ENCODE peak calls at places on chromosomes 16 and 17, in nine cellular contexts. E, Z, G, H, X, T, R, V and N are unnamed samples.

GRCh38 chr16:73068546-73069401 is 20.8 kb upstream of the ZFHX3 start:
- DNase-seq in E (no peak), Z (no peak), G (no peak), H (no peak), X (peak; percentile 62), T (no peak), R (peak; percentile 57), V (peak; percentile 77), N (peak; percentile 93)

GRCh38 chr17:59296190-59296589 is 35.3 kb upstream of the YPEL2 start:
- DNase-seq in E (no peak), Z (no peak), G (no peak), H (no peak), X (no peak), T (no peak), R (no peak), V (no peak), N (peak; percentile 34)

GRCh38 chr16:28291651-28292626 is at the start of gene SBK1:
- DNase-seq in E (peak; percentile 92), Z (peak; percentile 74), G (peak; percentile 32), H (no peak), X (peak; percentile 60), T (peak; percentile 87), R (peak; percentile 84), V (peak; percentile 76), N (peak; percentile 56)

GRCh38 chr16:81241706-81242105 is 3.2 kb downstream of the BCO1 start:
- DNase-seq in E (no peak), Z (no peak), G (no peak), H (no peak), X (no peak), T (no peak), R (no peak), V (no peak), N (no peak)

GRCh38 chr17:13996758-13997157 is 72.5 kb upstream of the COX10 start:
- DNase-seq in E (no peak), Z (no peak), G (no peak), H (no peak), X (no peak), T (no peak), R (no peak), V (no peak), N (no peak)

GRCh38 chr16:49739381-49739780 is 116.5 kb downstream of the ZNF423 start:
- DNase-seq in E (peak; percentile 15), Z (no peak), G (no peak), H (no peak), X (no peak), T (no peak), R (no peak), V (no peak), N (no peak)

GRCh38 chr16:4209657-4210056 is 32.2 kb downstream of the SRL start:
- DNase-seq in E (no peak), Z (no peak), G (no peak), H (no peak), X (no peak), T (no peak), R (no peak), V (no peak), N (no peak)

GRCh38 chr17:74190154-74190553 is 13.3 kb upstream of the RPL38 start:
- DNase-seq in E (peak; percentile 89), Z (no peak), G (no peak), H (no peak), X (no peak), T (no peak), R (no peak), V (peak; percentile 44), N (no peak)

GRCh38 chr16:89370601-89371000 is 119.8 kb downstream of the ANKRD11 start:
- DNase-seq in E (no peak), Z (no peak), G (no peak), H (no peak), X (no peak), T (no peak), R (no peak), V (no peak), N (no peak)

GRCh38 chr16:88068476-88069396 is 117.5 kb downstream of the BANP start:
- DNase-seq in E (no peak), Z (no peak), G (no peak), H (no peak), X (no peak), T (no peak), R (no peak), V (no peak), N (no peak)

GRCh38 chr16:66004706-66005105 is 361.8 kb upstream of the CDH5 start:
- DNase-seq in E (no peak), Z (no peak), G (no peak), H (no peak), X (peak; percentile 33), T (no peak), R (no peak), V (no peak), N (no peak)

GRCh38 chr16:10606607-10607006 is 26.2 kb upstream of the EMP2 start:
- DNase-seq in E (no peak), Z (no peak), G (no peak), H (no peak), X (no peak), T (no peak), R (no peak), V (no peak), N (no peak)

GRCh38 chr17:36532435-36532975 is 2.2 kb downstream of the MYO19 start:
- DNase-seq in E (no peak), Z (no peak), G (no peak), H (no peak), X (no peak), T (no peak), R (no peak), V (no peak), N (no peak)

DNA sequence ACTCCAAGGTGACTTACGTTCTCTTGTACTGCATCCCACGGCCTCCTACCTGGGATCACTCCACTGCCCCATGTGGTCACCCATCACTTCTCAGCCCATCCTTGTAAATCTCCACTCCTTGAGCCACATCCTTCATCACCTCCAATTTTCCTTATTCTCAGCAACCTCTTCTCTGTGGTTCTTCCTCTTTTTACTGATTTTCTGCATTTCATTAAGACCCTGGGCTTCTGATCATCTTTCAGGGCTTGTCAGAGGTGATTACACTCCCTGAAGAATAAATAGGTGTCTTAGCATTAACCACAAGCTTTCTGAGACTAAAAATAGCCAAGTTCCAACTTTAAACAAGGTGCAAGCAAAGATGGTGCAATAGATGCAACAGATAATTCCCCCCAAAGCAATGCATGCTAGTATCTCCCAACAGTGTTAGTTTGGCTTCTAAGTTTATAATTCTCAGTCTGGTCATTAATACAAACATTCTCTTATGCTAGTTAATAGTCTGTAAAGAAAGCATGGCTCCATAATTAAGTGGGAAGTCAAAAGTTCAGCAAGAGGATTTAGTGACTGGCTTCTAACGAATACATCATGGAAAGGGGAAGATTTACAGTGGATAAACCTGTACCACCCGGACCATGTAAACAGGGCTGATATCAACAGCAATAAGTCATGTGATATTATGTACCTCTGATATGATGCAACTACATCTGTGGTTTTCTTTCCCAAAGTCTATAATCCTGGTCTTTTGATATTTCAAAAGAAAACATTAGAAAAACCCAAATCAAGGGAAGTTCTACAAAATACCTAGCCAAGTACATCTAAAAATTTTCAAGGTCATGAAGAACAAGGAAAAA is 47.4 kb upstream of the FOXJ1 start:
- DNase-seq in E (no peak), Z (no peak), G (no peak), H (no peak), X (no peak), T (no peak), R (no peak), V (no peak), N (no peak)
- H3K4me1 ChIP-seq in E (no peaks in the 10 kb centered on the region), Z (no peaks in the 10 kb centered on the region), G (peaks cover 2% of the 10 kb centered on the region), H (no peaks in the 10 kb centered on the region), X (no peaks in the 10 kb centered on the region), T (no peaks in the 10 kb centered on the region), R (no peaks in the 10 kb centered on the region), V (peaks cover 3% of the 10 kb centered on the region), N (peaks cover 36% of the 10 kb centered on the region)

DNA sequence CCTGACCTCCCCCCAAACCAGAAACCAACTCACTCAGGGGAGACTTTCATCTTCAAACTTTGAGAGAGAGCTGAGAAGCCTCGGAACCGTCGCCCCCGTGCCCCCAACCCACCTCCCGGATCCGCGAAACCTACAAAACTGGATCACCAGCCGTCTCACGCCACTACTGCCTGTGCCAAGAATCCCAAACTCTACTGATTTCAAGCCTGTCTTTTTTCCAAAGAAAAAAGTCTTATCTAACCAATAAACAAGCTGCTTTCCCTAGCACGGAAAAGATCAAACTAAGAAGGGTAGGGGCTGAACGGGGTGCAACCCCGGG is 2.0 kb downstream of the AXIN2 start:
- DNase-seq in E (no peak), Z (no peak), G (no peak), H (no peak), X (no peak), T (no peak), R (no peak), V (no peak), N (no peak)
- TF ChIP-seq POLR2A in E (no peak), Z (no peak), G (no peak), H (no peak), X (no peak), T (no peak), R (no peak), V (no peak), N (no peak)

DNA sequence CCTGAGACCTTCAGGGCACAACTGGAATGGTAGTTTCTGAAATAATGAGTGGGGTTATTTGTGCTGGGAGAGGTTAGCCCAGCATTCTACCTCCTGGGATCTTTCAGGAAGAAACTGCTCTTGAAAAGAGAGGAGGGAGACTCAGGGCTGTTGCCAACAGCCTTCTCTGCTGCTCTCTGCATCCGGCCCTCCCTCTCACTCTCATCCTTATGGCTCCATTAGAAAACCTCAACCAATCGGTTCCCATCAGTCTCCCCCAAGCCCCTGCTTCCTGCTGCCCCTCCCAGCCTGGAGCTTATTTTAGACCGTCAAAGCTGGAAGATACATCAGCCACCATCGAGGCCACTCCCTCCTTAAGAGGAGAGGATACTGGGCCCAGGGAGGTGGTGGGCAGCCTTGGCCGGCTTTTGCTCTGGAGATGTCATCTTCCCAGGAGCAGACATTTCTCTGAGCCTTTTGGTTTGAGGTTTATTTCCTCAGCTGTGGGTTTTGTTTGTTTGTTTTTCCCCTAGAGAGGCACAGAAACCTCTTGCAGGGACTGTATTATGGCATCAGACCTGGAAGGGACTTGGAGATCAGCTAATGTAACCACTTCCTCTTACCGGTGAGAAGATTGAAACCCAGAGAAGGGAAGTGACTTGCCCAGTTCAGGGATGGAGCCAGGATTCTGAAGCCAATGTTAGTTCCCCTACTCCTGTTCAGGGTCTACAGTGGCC is 2.7 kb downstream of the MPRIP start:
- DNase-seq in E (no peak), Z (no peak), G (no peak), H (no peak), X (peak; percentile 54), T (peak; percentile 26), R (no peak), V (peak; percentile 71), N (peak; percentile 33)
- H3K27ac ChIP-seq in E (peak overlapping the region; percentile 86), Z (peak overlapping the region; percentile 42), G (peak overlapping the region; percentile 89), H (peak overlapping the region; percentile 83), X (peak overlapping the region; percentile 77), T (peak overlapping the region; percentile 90), R (peak overlapping the region; percentile 90), V (peak overlapping the region; percentile 29), N (peak overlapping the region; percentile 89)

DNA sequence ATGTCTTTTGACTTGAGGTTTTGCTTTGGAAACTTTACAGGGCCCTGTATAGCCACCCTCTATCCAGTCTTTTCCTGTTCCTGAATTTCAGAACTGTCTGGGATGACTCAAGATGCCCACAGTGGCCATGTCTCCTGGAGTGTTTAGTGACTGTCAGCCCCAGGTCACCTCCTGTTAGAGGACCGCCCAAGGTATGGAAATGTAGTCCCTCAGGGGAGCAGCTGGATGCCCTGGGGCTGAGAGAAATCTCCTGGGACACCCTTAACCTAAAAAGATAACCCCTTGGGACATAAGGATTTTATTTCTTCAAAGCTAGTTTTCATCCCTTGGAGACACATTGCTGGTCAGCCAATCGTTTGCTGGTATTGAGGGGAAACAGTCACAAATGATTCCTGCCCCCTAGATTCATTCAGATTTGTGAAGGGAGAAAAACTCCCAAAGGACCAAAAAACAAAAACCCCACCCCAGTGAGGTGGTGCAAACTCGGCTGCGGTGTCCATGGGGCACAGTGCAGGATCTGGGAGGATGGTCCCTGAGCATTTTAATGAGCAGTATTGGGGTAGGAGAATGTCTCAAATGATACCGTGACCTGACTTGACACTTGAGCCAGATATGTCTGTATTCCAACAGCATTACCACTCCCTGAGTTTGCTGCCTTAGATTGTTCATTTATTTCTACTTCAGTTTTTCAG is 1.7 kb downstream of the ZNF267 start:
- DNase-seq in E (no peak), Z (no peak), G (no peak), H (no peak), X (no peak), T (no peak), R (no peak), V (no peak), N (no peak)
- H3K4me1 ChIP-seq in E (peaks cover 7% of the 10 kb centered on the region), Z (no peaks in the 10 kb centered on the region), G (peaks cover 65% of the 10 kb centered on the region), H (peaks cover 60% of the 10 kb centered on the region), X (peaks cover 3% of the 10 kb centered on the region), T (peaks cover 42% of the 10 kb centered on the region), R (peaks cover 38% of the 10 kb centered on the region), V (peaks cover 8% of the 10 kb centered on the region), N (peaks cover 24% of the 10 kb centered on the region)